ENCODE peak calls at places on chromosome 14, in nine cellular contexts. C, I, D, O, N, S, H, P and A are unnamed samples.

GRCh38 chr14:74959596-74960180 is 4.3 kb upstream of the PGF start:
- DNase-seq in S (no peak), P (no peak), I (no peak), C (no peak), H (no peak), D (peak), N (no peak), O (no peak), A (no peak)

GRCh38 chr14:93648440-93649168 is 139.7 kb downstream of the PRIMA1 start:
- DNase-seq in P (no peak), H (peak), O (peak), I (no peak), N (no peak), S (no peak), C (peak), D (no peak), A (no peak)

GRCh38 chr14:65214741-65215140 is 112.4 kb upstream of the MAX start:
- DNase-seq in N (no peak), H (no peak), O (no peak), I (no peak), P (no peak), D (no peak), C (peak), S (no peak), A (no peak)

GRCh38 chr14:88599761-88600439 is 37.1 kb downstream of the ZC3H14 start:
- DNase-seq in S (no peak), N (no peak), D (no peak), O (peak), C (no peak), P (no peak), H (no peak), I (no peak), A (no peak)

GRCh38 chr14:104135121-104135903 is 3.1 kb upstream of the KIF26A start:
- DNase-seq in P (peak), D (peak), S (no peak), O (no peak), H (peak), N (peak), C (peak), I (no peak), A (no peak)

GRCh38 chr14:102279282-102279681 is 25.7 kb downstream of the MOK start:
- DNase-seq in S (no peak), D (no peak), I (no peak), P (no peak), H (no peak), C (no peak), N (no peak), O (no peak), A (no peak)

GRCh38 chr14:23351681-23352505 is 794 bp downstream of the SLC22A17 start:
- DNase-seq in N (peak), C (peak), H (peak), S (no peak), O (no peak), D (no peak), P (peak), I (no peak), A (peak)

GRCh38 chr14:86357866-86358265 is 827.9 kb downstream of the FLRT2 start:
- DNase-seq in S (no peak), I (peak), O (no peak), N (no peak), C (peak), P (no peak), D (no peak), H (no peak), A (no peak)

GRCh38 chr14:29953501-29953900 is 25.9 kb upstream of the PRKD1 start:
- DNase-seq in H (no peak), O (no peak), S (no peak), D (no peak), N (no peak), C (no peak), P (no peak), I (no peak), A (no peak)

GRCh38 chr14:100776681-100777365 is 49.1 kb upstream of the MEG3 start:
- DNase-seq in H (no peak), N (no peak), C (no peak), O (no peak), I (no peak), D (no peak), P (no peak), S (no peak), A (no peak)

GRCh38 chr14:95392841-95393240 is 73.1 kb upstream of the CLMN start:
- DNase-seq in S (no peak), C (no peak), O (no peak), D (no peak), N (no peak), I (no peak), H (no peak), P (no peak), A (no peak)

GRCh38 chr14:104863131-104863862 is 1.8 kb upstream of the CEP170B start:
- DNase-seq in I (no peak), H (no peak), N (peak), C (no peak), S (no peak), O (no peak), D (no peak), P (no peak), A (no peak)

GRCh38 chr14:31543969-31544799 is 17.0 kb upstream of the NUBPL start:
- DNase-seq in O (no peak), C (no peak), D (peak), I (no peak), H (no peak), P (no peak), N (no peak), S (no peak), A (no peak)